ENCODE peak calls at places on chromosome 17, in ten cellular contexts. Q is Caco-2; R is SK-N-SH; P is RWPE1; F is T-helper 2 cell; O is T-helper 1 cell; X is nucleus accumbens; S is cerebellar cortex; I is stimulated activated CD8-positive, alpha-beta memory T cell treated with anti-CD3 and anti-CD28 coated beads, Interleukin-15, amount 100 ng/mL, for 4 hours; N is H4. U is an unnamed sample.

GRCh38 chr17:1931759-1932579 is 93.2 kb downstream of the RTN4RL1 start:
- DNase-seq in Q (peak), R (no peak), P (peak), F (no peak), O (no peak), X (no peak), S (peak), I (no peak), N (no peak), U (peak)

GRCh38 chr17:10087333-10087732 is 111.1 kb downstream of the GAS7 start:
- DNase-seq in Q (no peak), R (no peak), P (no peak), F (no peak), O (no peak), X (no peak), S (no peak), I (no peak), N (no peak), U (no peak)

GRCh38 chr17:17783121-17783824 is 53.5 kb downstream of the SREBF1 start:
- DNase-seq in Q (peak), R (peak), P (peak), F (peak), O (peak), X (no peak), S (peak), I (peak), N (no peak), U (peak)

GRCh38 chr17:51860934-51861561 is 297.5 kb downstream of the CA10 start:
- DNase-seq in Q (peak), R (peak), P (no peak), F (peak), O (no peak), X (no peak), S (peak), I (no peak), N (no peak), U (peak)

GRCh38 chr17:72556944-72557826 is 436.4 kb downstream of the SOX9 start:
- DNase-seq in Q (peak), R (peak), P (peak), F (peak), O (peak), X (no peak), S (peak), I (no peak), N (peak), U (peak)

GRCh38 chr17:27878776-27879562 is 14.2 kb downstream of the LYRM9 start:
- DNase-seq in Q (no peak), R (peak), P (no peak), F (peak), O (peak), X (no peak), S (no peak), I (no peak), N (no peak), U (no peak)

GRCh38 chr17:50458290-50458689 is 10.4 kb downstream of the CHAD start:
- DNase-seq in Q (no peak), R (no peak), P (peak), F (no peak), O (no peak), X (no peak), S (no peak), I (no peak), N (no peak), U (no peak)

GRCh38 chr17:48575673-48576478 is 2.3 kb downstream of the HOXB4 start:
- DNase-seq in Q (no peak), R (no peak), P (no peak), F (no peak), O (no peak), X (no peak), S (no peak), I (no peak), N (no peak), U (no peak)